ENCODE peak calls at places on chromosomes 3 and 15, in ten cellular contexts. One of them, this sample, is unnamed.
A peak's percentile ranks its signal among the peaks of the same experiment; 100 is the strongest.

GRCh38 chr3:140848675-140849074 is 93.0 kb upstream of the SLC25A36 start:
- DNase-seq in H7: no peak
- DNase-seq in suprapubic skin: no peak
- DNase-seq in upper lobe of right lung: no peak
- DNase-seq in mucosa of descending colon: no peak
- DNase-seq in cardiac fibroblast: no peak
- DNase-seq in body of pancreas: no peak
- DNase-seq in iPS DF 6.9: no peak
- DNase-seq in brain microvascular endothelial cell: no peak
- DNase-seq in pancreas: no peak
- DNase-seq in this sample: no peak

GRCh38 chr3:24502690-24503089 is 8.0 kb upstream of the THRB start:
- DNase-seq in mucosa of descending colon: no peak
- DNase-seq in pancreas: no peak
- DNase-seq in H7: no peak
- DNase-seq in iPS DF 6.9: no peak
- DNase-seq in cardiac fibroblast: peak; percentile 53
- DNase-seq in upper lobe of right lung: no peak
- DNase-seq in brain microvascular endothelial cell: peak; percentile 53
- DNase-seq in body of pancreas: no peak
- DNase-seq in suprapubic skin: no peak
- DNase-seq in this sample: peak; percentile 45

GRCh38 chr15:33461671-33462070 is 150.9 kb downstream of the RYR3 start:
- DNase-seq in upper lobe of right lung: no peak
- DNase-seq in mucosa of descending colon: no peak
- DNase-seq in H7: no peak
- DNase-seq in cardiac fibroblast: no peak
- DNase-seq in pancreas: no peak
- DNase-seq in iPS DF 6.9: no peak
- DNase-seq in body of pancreas: no peak
- DNase-seq in brain microvascular endothelial cell: no peak
- DNase-seq in suprapubic skin: no peak
- DNase-seq in this sample: no peak

GRCh38 chr3:152909180-152909883 is 74.4 kb downstream of the P2RY1 start:
- DNase-seq in upper lobe of right lung: no peak
- DNase-seq in brain microvascular endothelial cell: peak; percentile 4
- DNase-seq in body of pancreas: peak; percentile 14
- DNase-seq in mucosa of descending colon: no peak
- DNase-seq in pancreas: no peak
- DNase-seq in iPS DF 6.9: no peak
- DNase-seq in cardiac fibroblast: peak; percentile 38
- DNase-seq in H7: no peak
- DNase-seq in suprapubic skin: no peak
- DNase-seq in this sample: no peak

GRCh38 chr3:187025254-187025655 is 94.9 kb downstream of the ST6GAL1 start:
- DNase-seq in pancreas: no peak
- DNase-seq in upper lobe of right lung: no peak
- DNase-seq in brain microvascular endothelial cell: no peak
- DNase-seq in mucosa of descending colon: no peak
- DNase-seq in body of pancreas: no peak
- DNase-seq in H7: no peak
- DNase-seq in iPS DF 6.9: no peak
- DNase-seq in suprapubic skin: no peak
- DNase-seq in cardiac fibroblast: no peak
- DNase-seq in this sample: no peak

GRCh38 chr3:23292432-23292831 is 89.3 kb downstream of the UBE2E2 start:
- DNase-seq in suprapubic skin: no peak
- DNase-seq in cardiac fibroblast: no peak
- DNase-seq in H7: no peak
- DNase-seq in mucosa of descending colon: no peak
- DNase-seq in body of pancreas: no peak
- DNase-seq in upper lobe of right lung: no peak
- DNase-seq in iPS DF 6.9: no peak
- DNase-seq in pancreas: no peak
- DNase-seq in brain microvascular endothelial cell: no peak
- DNase-seq in this sample: no peak

GRCh38 chr3:71585891-71586809 is 2.6 kb upstream of the FOXP1 start:
- DNase-seq in brain microvascular endothelial cell: no peak
- DNase-seq in mucosa of descending colon: no peak
- DNase-seq in cardiac fibroblast: peak; percentile 76
- DNase-seq in H7: peak; percentile 21
- DNase-seq in pancreas: no peak
- DNase-seq in body of pancreas: no peak
- DNase-seq in suprapubic skin: no peak
- DNase-seq in iPS DF 6.9: no peak
- DNase-seq in upper lobe of right lung: no peak
- DNase-seq in this sample: peak; percentile 42

GRCh38 chr15:63803106-63803886 is 30.5 kb downstream of the HERC1 start:
- DNase-seq in mucosa of descending colon: no peak
- DNase-seq in H7: no peak
- DNase-seq in suprapubic skin: no peak
- DNase-seq in body of pancreas: no peak
- DNase-seq in cardiac fibroblast: no peak
- DNase-seq in brain microvascular endothelial cell: no peak
- DNase-seq in pancreas: no peak
- DNase-seq in upper lobe of right lung: no peak
- DNase-seq in iPS DF 6.9: no peak
- DNase-seq in this sample: no peak

GRCh38 chr15:88331291-88331690 is 74.8 kb upstream of the NTRK3 start:
- DNase-seq in iPS DF 6.9: peak; percentile 73
- DNase-seq in upper lobe of right lung: no peak
- DNase-seq in mucosa of descending colon: no peak
- DNase-seq in cardiac fibroblast: peak; percentile 2
- DNase-seq in body of pancreas: peak; percentile 17
- DNase-seq in pancreas: no peak
- DNase-seq in H7: peak; percentile 91
- DNase-seq in suprapubic skin: no peak
- DNase-seq in brain microvascular endothelial cell: peak; percentile 7
- DNase-seq in this sample: peak; percentile 71

GRCh38 chr15:58547628-58548307 is 116.0 kb downstream of the LIPC start:
- DNase-seq in H7: no peak
- DNase-seq in brain microvascular endothelial cell: no peak
- DNase-seq in mucosa of descending colon: no peak
- DNase-seq in pancreas: no peak
- DNase-seq in suprapubic skin: no peak
- DNase-seq in iPS DF 6.9: no peak
- DNase-seq in cardiac fibroblast: no peak
- DNase-seq in body of pancreas: no peak
- DNase-seq in upper lobe of right lung: no peak
- DNase-seq in this sample: no peak

GRCh38 chr3:105373383-105373782 is 6.7 kb downstream of the ALCAM start:
- DNase-seq in pancreas: no peak
- DNase-seq in brain microvascular endothelial cell: no peak
- DNase-seq in body of pancreas: no peak
- DNase-seq in iPS DF 6.9: no peak
- DNase-seq in mucosa of descending colon: no peak
- DNase-seq in cardiac fibroblast: no peak
- DNase-seq in upper lobe of right lung: no peak
- DNase-seq in suprapubic skin: no peak
- DNase-seq in H7: no peak
- DNase-seq in this sample: no peak

GRCh38 chr15:68352401-68353062 is 75.0 kb downstream of the FEM1B start:
- DNase-seq in cardiac fibroblast: peak; percentile 98
- DNase-seq in suprapubic skin: no peak
- DNase-seq in brain microvascular endothelial cell: peak; percentile 96
- DNase-seq in mucosa of descending colon: no peak
- DNase-seq in upper lobe of right lung: no peak
- DNase-seq in pancreas: no peak
- DNase-seq in H7: no peak
- DNase-seq in body of pancreas: no peak
- DNase-seq in iPS DF 6.9: no peak
- DNase-seq in this sample: no peak

GRCh38 chr15:80121546-80121945 is 31.3 kb upstream of the FAH start:
- DNase-seq in upper lobe of right lung: no peak
- DNase-seq in brain microvascular endothelial cell: no peak
- DNase-seq in mucosa of descending colon: no peak
- DNase-seq in cardiac fibroblast: no peak
- DNase-seq in pancreas: no peak
- DNase-seq in H7: no peak
- DNase-seq in suprapubic skin: no peak
- DNase-seq in iPS DF 6.9: no peak
- DNase-seq in body of pancreas: no peak
- DNase-seq in this sample: no peak

GRCh38 chr3:66629431-66630368 is 128.9 kb upstream of the LRIG1 start:
- DNase-seq in upper lobe of right lung: no peak
- DNase-seq in brain microvascular endothelial cell: no peak
- DNase-seq in suprapubic skin: no peak
- DNase-seq in iPS DF 6.9: no peak
- DNase-seq in mucosa of descending colon: no peak
- DNase-seq in pancreas: no peak
- DNase-seq in body of pancreas: no peak
- DNase-seq in H7: no peak
- DNase-seq in cardiac fibroblast: no peak
- DNase-seq in this sample: no peak

GRCh38 chr15:98126326-98127090 is 166.0 kb downstream of the ARRDC4 start:
- DNase-seq in brain microvascular endothelial cell: no peak
- DNase-seq in cardiac fibroblast: no peak
- DNase-seq in H7: no peak
- DNase-seq in pancreas: no peak
- DNase-seq in iPS DF 6.9: no peak
- DNase-seq in suprapubic skin: no peak
- DNase-seq in upper lobe of right lung: no peak
- DNase-seq in body of pancreas: no peak
- DNase-seq in mucosa of descending colon: no peak
- DNase-seq in this sample: no peak

GRCh38 chr3:31755911-31756658 is 223.4 kb downstream of the STT3B start:
- DNase-seq in iPS DF 6.9: no peak
- DNase-seq in cardiac fibroblast: no peak
- DNase-seq in body of pancreas: no peak
- DNase-seq in suprapubic skin: no peak
- DNase-seq in upper lobe of right lung: no peak
- DNase-seq in mucosa of descending colon: no peak
- DNase-seq in brain microvascular endothelial cell: no peak
- DNase-seq in pancreas: no peak
- DNase-seq in H7: no peak
- DNase-seq in this sample: no peak
- H3K4me3 ChIP-seq in iPS DF 6.9: no peak overlapping the region
- H3K4me3 ChIP-seq in cardiac fibroblast: no peak overlapping the region
- H3K4me3 ChIP-seq in body of pancreas: no peak overlapping the region
- H3K4me3 ChIP-seq in suprapubic skin: peak overlapping the region; percentile 1
- H3K4me3 ChIP-seq in upper lobe of right lung: no peak overlapping the region
- H3K4me3 ChIP-seq in mucosa of descending colon: no peak overlapping the region
- H3K4me3 ChIP-seq in brain microvascular endothelial cell: no peak overlapping the region
- H3K4me3 ChIP-seq in pancreas: no peak overlapping the region
- H3K4me3 ChIP-seq in H7: no peak overlapping the region
- H3K4me3 ChIP-seq in this sample: no peak overlapping the region

DNA sequence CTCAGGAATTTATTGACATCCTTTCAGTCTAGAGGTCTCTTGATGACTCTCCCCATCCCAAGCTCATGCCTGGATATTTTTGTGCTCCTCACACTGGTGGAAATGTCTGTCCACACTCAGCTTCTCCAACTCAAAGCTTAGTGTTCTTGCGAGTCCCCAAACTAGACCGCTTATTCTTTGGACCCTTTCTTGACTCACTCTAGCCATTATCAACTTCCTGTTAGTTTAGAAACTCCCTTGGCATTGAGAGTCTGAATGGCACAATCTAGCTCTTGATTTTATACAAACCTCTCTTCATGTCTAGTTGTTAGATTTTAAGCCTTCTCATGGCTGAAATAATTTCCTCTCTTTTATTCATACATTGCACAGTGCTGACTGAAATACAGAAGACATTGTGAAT is 19.6 kb downstream of the TIGIT start:
- DNase-seq in mucosa of descending colon: no peak
- DNase-seq in body of pancreas: no peak
- DNase-seq in upper lobe of right lung: no peak
- DNase-seq in pancreas: no peak
- DNase-seq in suprapubic skin: no peak
- DNase-seq in H7: no peak
- DNase-seq in cardiac fibroblast: no peak
- DNase-seq in brain microvascular endothelial cell: no peak
- DNase-seq in iPS DF 6.9: no peak
- DNase-seq in this sample: no peak
- H3K4me3 ChIP-seq in mucosa of descending colon: no peak overlapping the region
- H3K4me3 ChIP-seq in body of pancreas: no peak overlapping the region
- H3K4me3 ChIP-seq in upper lobe of right lung: no peak overlapping the region
- H3K4me3 ChIP-seq in pancreas: no peak overlapping the region
- H3K4me3 ChIP-seq in suprapubic skin: no peak overlapping the region
- H3K4me3 ChIP-seq in H7: no peak overlapping the region
- H3K4me3 ChIP-seq in cardiac fibroblast: no peak overlapping the region
- H3K4me3 ChIP-seq in brain microvascular endothelial cell: no peak overlapping the region
- H3K4me3 ChIP-seq in iPS DF 6.9: no peak overlapping the region
- H3K4me3 ChIP-seq in this sample: no peak overlapping the region

GRCh38 chr3:159853506-159853864 is 135.2 kb upstream of the IL12A start:
- DNase-seq in iPS DF 6.9: no peak
- DNase-seq in upper lobe of right lung: no peak
- DNase-seq in H7: no peak
- DNase-seq in mucosa of descending colon: no peak
- DNase-seq in brain microvascular endothelial cell: no peak
- DNase-seq in cardiac fibroblast: no peak
- DNase-seq in pancreas: no peak
- DNase-seq in suprapubic skin: no peak
- DNase-seq in body of pancreas: no peak
- DNase-seq in this sample: no peak

GRCh38 chr3:159852821-159853505 is 135.7 kb upstream of the IL12A start:
- DNase-seq in H7: peak; percentile 49
- DNase-seq in mucosa of descending colon: no peak
- DNase-seq in brain microvascular endothelial cell: peak; percentile 55
- DNase-seq in cardiac fibroblast: peak; percentile 80
- DNase-seq in suprapubic skin: no peak
- DNase-seq in pancreas: peak; percentile 54
- DNase-seq in upper lobe of right lung: peak; percentile 87
- DNase-seq in body of pancreas: peak; percentile 10
- DNase-seq in iPS DF 6.9: no peak
- DNase-seq in this sample: no peak

GRCh38 chr3:159854500-159855124 is 134.0 kb upstream of the IL12A start:
- DNase-seq in pancreas: no peak
- DNase-seq in H7: no peak
- DNase-seq in suprapubic skin: no peak
- DNase-seq in body of pancreas: no peak
- DNase-seq in cardiac fibroblast: peak; percentile 98
- DNase-seq in upper lobe of right lung: no peak
- DNase-seq in mucosa of descending colon: no peak
- DNase-seq in iPS DF 6.9: no peak
- DNase-seq in brain microvascular endothelial cell: peak; percentile 93
- DNase-seq in this sample: no peak

GRCh38 chr3:159850481-159850880 is 138.2 kb upstream of the IL12A start:
- DNase-seq in mucosa of descending colon: no peak
- DNase-seq in suprapubic skin: no peak
- DNase-seq in H7: no peak
- DNase-seq in cardiac fibroblast: no peak
- DNase-seq in brain microvascular endothelial cell: no peak
- DNase-seq in upper lobe of right lung: no peak
- DNase-seq in pancreas: no peak
- DNase-seq in iPS DF 6.9: no peak
- DNase-seq in body of pancreas: no peak
- DNase-seq in this sample: no peak

GRCh38 chr3:159852256-159852655 is 136.4 kb upstream of the IL12A start:
- DNase-seq in cardiac fibroblast: no peak
- DNase-seq in iPS DF 6.9: no peak
- DNase-seq in upper lobe of right lung: no peak
- DNase-seq in H7: no peak
- DNase-seq in suprapubic skin: no peak
- DNase-seq in brain microvascular endothelial cell: no peak
- DNase-seq in mucosa of descending colon: no peak
- DNase-seq in body of pancreas: no peak
- DNase-seq in pancreas: no peak
- DNase-seq in this sample: no peak
- H3K4me3 ChIP-seq in cardiac fibroblast: no peak overlapping the region
- H3K4me3 ChIP-seq in iPS DF 6.9: no peak overlapping the region
- H3K4me3 ChIP-seq in upper lobe of right lung: peak overlapping the region; percentile 22
- H3K4me3 ChIP-seq in H7: no peak overlapping the region
- H3K4me3 ChIP-seq in suprapubic skin: no peak overlapping the region
- H3K4me3 ChIP-seq in brain microvascular endothelial cell: no peak overlapping the region
- H3K4me3 ChIP-seq in mucosa of descending colon: no peak overlapping the region
- H3K4me3 ChIP-seq in body of pancreas: no peak overlapping the region
- H3K4me3 ChIP-seq in pancreas: no peak overlapping the region
- H3K4me3 ChIP-seq in this sample: no peak overlapping the region

GRCh38 chr3:53129344-53129743 is 891 bp downstream of the RFT1 start:
- DNase-seq in body of pancreas: no peak
- DNase-seq in suprapubic skin: no peak
- DNase-seq in iPS DF 6.9: no peak
- DNase-seq in brain microvascular endothelial cell: no peak
- DNase-seq in mucosa of descending colon: no peak
- DNase-seq in upper lobe of right lung: no peak
- DNase-seq in cardiac fibroblast: no peak
- DNase-seq in H7: no peak
- DNase-seq in pancreas: no peak
- DNase-seq in this sample: no peak
- H3K4me3 ChIP-seq in body of pancreas: peak overlapping the region; percentile 91
- H3K4me3 ChIP-seq in suprapubic skin: peak overlapping the region; percentile 84
- H3K4me3 ChIP-seq in iPS DF 6.9: peak overlapping the region; percentile 80
- H3K4me3 ChIP-seq in brain microvascular endothelial cell: peak overlapping the region; percentile 94
- H3K4me3 ChIP-seq in mucosa of descending colon: no peak overlapping the region
- H3K4me3 ChIP-seq in upper lobe of right lung: peak overlapping the region; percentile 93
- H3K4me3 ChIP-seq in cardiac fibroblast: peak overlapping the region; percentile 96
- H3K4me3 ChIP-seq in H7: peak overlapping the region; percentile 87
- H3K4me3 ChIP-seq in pancreas: peak overlapping the region; percentile 80
- H3K4me3 ChIP-seq in this sample: peak overlapping the region; percentile 98